ENCODE peak calls at places on chromosome 6, in eight cellular contexts. K is sigmoid colon, A is transverse colon, G is GM12878, M is H1, N is SK-N-SH, V is ovary, F is stomach. S is an unnamed sample.

GRCh38 chr6:4264076-4264475 is 128.7 kb upstream of the ECI2 start:
- DNase-seq in A (no peak), N (no peak), G (no peak), M (no peak), F (no peak), K (no peak), V (no peak), S (no peak)

GRCh38 chr6:112223070-112223861 is 31.1 kb downstream of the LAMA4 start:
- DNase-seq in G (no peak), V (no peak), A (no peak), K (no peak), M (no peak), F (no peak), N (no peak), S (no peak)

GRCh38 chr6:15061908-15062307 is 184.0 kb upstream of the JARID2 start:
- DNase-seq in G (no peak), N (no peak), V (no peak), M (no peak), A (no peak), F (no peak), K (no peak), S (no peak)

GRCh38 chr6:70956451-70957283 is at the start of gene B3GAT2:
- DNase-seq in M (no peak), N (peak; percentile 70), A (no peak), V (peak; percentile 33), F (no peak), K (peak; percentile 61), G (no peak), S (no peak)

GRCh38 chr6:123803862-123804681 is at the start of gene NKAIN2:
- DNase-seq in M (no peak), G (no peak), A (no peak), N (no peak), V (no peak), K (no peak), F (no peak), S (no peak)

GRCh38 chr6:25652007-25652515 is at the start of gene SCGN:
- DNase-seq in V (peak; percentile 73), G (no peak), M (peak; percentile 39), F (peak; percentile 57), A (peak; percentile 58), K (no peak), N (peak; percentile 76), S (peak; percentile 39)

GRCh38 chr6:52020961-52021570 is 66.3 kb downstream of the PKHD1 start:
- DNase-seq in M (no peak), A (no peak), F (no peak), V (no peak), N (peak; percentile 14), K (no peak), G (no peak), S (no peak)

GRCh38 chr6:166671434-166672061 is 44.5 kb upstream of the RPS6KA2 start:
- DNase-seq in F (no peak), A (no peak), N (peak; percentile 69), G (no peak), V (peak; percentile 61), K (no peak), M (no peak), S (no peak)

GRCh38 chr6:131819507-131820228 is 11.8 kb downstream of the ENPP1 start:
- DNase-seq in G (no peak), F (no peak), A (no peak), K (no peak), V (no peak), M (no peak), N (no peak), S (no peak)

GRCh38 chr6:38773338-38773737 is 58.2 kb downstream of the DNAH8 start:
- DNase-seq in N (no peak), G (no peak), A (peak; percentile 22), F (no peak), M (no peak), K (no peak), V (no peak), S (no peak)

GRCh38 chr6:16278048-16278724 is 39.8 kb downstream of the GMPR start:
- DNase-seq in M (no peak), N (no peak), K (no peak), F (no peak), A (no peak), V (no peak), G (no peak), S (no peak)

GRCh38 chr6:89680150-89680549 is 41.6 kb upstream of the LYRM2 start:
- DNase-seq in V (no peak), A (no peak), N (no peak), M (no peak), K (no peak), F (no peak), G (no peak), S (no peak)

GRCh38 chr6:26431258-26432162 is 8.8 kb upstream of the BTN3A3 start:
- DNase-seq in K (no peak), A (no peak), M (no peak), V (no peak), F (no peak), N (no peak), G (no peak), S (no peak)

GRCh38 chr6:30806581-30807183 is 62.3 kb upstream of the IER3 start:
- DNase-seq in G (no peak), F (no peak), V (no peak), K (no peak), M (no peak), A (no peak), N (no peak), S (no peak)

GRCh38 chr6:108113557-108114519 is 39.3 kb upstream of the OSTM1 start:
- DNase-seq in F (no peak), K (no peak), V (peak; percentile 44), A (no peak), G (no peak), N (peak; percentile 78), M (no peak), S (peak; percentile 60)

GRCh38 chr6:166989427-166990034 is 9.7 kb upstream of the CEP43 start:
- DNase-seq in N (peak; percentile 34), A (no peak), M (no peak), V (no peak), G (no peak), F (no peak), K (no peak), S (no peak)

GRCh38 chr6:34248727-34249468 is at the start of gene SMIM29:
- DNase-seq in A (peak; percentile 98), F (peak; percentile 97), K (peak; percentile 99), V (peak; percentile 98), G (peak; percentile 62), M (no peak), N (peak; percentile 98), S (peak; percentile 94)

GRCh38 chr6:13709698-13710551 is 1.7 kb downstream of the RANBP9 start:
- DNase-seq in K (no peak), M (no peak), N (peak; percentile 40), F (no peak), G (no peak), V (no peak), A (no peak), S (no peak)
- TF ChIP-seq EP300 in K (no peak), M (no peak), N (no peak), F (no peak), G (no peak), V (no peak), A (no peak), S (no peak)

DNA sequence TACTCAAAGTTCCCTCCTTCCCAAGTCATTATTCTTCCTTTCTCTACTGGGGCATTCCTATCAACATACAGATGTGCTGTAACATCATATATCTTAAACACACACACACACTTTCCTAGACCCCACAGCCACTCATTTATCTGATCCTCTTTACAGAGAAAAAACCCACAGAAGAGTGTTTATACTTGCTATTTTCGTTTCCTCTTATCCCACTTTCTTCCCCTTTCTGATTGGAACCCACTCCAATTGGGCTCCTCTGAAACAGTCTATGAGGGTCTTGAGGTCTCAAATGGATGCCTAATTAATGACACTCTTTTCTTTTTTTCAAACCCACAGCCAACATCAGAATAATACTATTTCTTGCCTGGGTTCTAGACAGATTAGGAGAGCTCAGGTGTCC is 65.7 kb downstream of the CRYBG1 start:
- DNase-seq in M (no peak), K (no peak), V (no peak), F (no peak), G (no peak), N (no peak), A (no peak), S (no peak)
- H3K36me3 ChIP-seq in M (no peaks in the 10 kb centered on the region), K (no peaks in the 10 kb centered on the region), V (no peaks in the 10 kb centered on the region), F (no peaks in the 10 kb centered on the region), G (no peaks in the 10 kb centered on the region), N (no peaks in the 10 kb centered on the region), A (no peaks in the 10 kb centered on the region), S (no peaks in the 10 kb centered on the region)

DNA sequence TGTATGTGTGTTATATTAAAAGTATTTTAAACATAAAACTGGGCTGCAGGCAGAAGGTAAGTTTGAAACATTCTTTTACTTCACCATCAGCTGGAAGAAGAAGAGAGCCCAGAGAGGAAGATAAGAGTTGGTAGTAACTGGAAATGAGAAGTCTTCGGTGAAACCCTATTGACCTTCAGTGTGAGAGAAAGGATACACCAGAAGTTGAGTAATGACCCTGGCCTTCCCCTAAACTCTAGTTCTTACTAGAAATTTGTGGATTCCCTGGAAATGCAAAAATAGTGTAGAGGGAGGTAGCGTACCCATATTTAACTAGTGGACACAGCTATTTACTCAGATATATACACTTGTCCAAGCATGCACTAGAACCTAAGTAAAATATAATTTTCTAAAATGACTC is 8.0 kb upstream of the EPM2A start:
- DNase-seq in V (no peak), G (no peak), M (no peak), N (no peak), A (no peak), K (no peak), F (no peak), S (no peak)
- TF ChIP-seq EP300 in V (no peak), G (no peak), M (no peak), N (no peak), A (no peak), K (no peak), F (no peak), S (no peak)

GRCh38 chr6:150395388-150396009 is 26.7 kb downstream of the IYD start:
- DNase-seq in F (no peak), G (no peak), A (peak; percentile 35), K (no peak), V (peak; percentile 49), N (peak; percentile 43), M (peak; percentile 51), S (no peak)

GRCh38 chr6:150391890-150392289 is 23.1 kb downstream of the IYD start:
- DNase-seq in M (no peak), A (no peak), F (no peak), V (no peak), N (no peak), K (no peak), G (no peak), S (no peak)

GRCh38 chr6:150394053-150394875 is 25.5 kb downstream of the IYD start:
- DNase-seq in M (no peak), A (no peak), V (no peak), G (no peak), N (no peak), F (no peak), K (no peak), S (no peak)

GRCh38 chr6:150392452-150393220 is 23.8 kb downstream of the IYD start:
- DNase-seq in V (no peak), F (no peak), G (no peak), N (no peak), A (no peak), K (no peak), M (no peak), S (no peak)

DNA sequence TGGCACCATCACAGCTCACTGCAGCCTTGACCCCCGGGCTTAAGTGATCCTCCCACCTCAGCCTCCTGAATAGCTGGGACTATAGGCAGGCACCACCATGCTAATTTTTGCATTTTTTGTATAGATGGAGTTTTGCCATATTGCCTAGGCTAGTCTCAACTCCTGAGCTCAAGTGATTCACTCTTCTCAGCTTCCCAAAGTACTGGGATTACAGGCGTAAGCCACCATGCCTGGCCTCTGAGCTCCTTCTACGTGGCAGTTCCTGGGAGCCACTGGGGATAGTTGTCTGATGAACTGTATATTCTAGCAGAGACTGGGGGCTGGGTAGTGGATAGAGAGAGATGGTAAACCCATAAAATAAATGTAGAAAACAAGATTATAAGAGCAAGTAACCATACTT is 26.1 kb downstream of the IYD start:
- DNase-seq in F (no peak), N (no peak), G (no peak), V (no peak), A (no peak), M (no peak), K (no peak), S (no peak)
- H3K36me3 ChIP-seq in F (no peaks in the 10 kb centered on the region), N (no peaks in the 10 kb centered on the region), G (no peaks in the 10 kb centered on the region), V (no peaks in the 10 kb centered on the region), A (no peaks in the 10 kb centered on the region), M (no peaks in the 10 kb centered on the region), K (no peaks in the 10 kb centered on the region), S (no peaks in the 10 kb centered on the region)